ENCODE peak calls at places on chromosome 22, in nine cellular contexts. O is iris pigment epithelial cell; Z is body of pancreas; A is H4; D is left cardiac atrium; P is KBM-7; Y is NCI-H1930; T is stimulated activated CD8-positive, alpha-beta memory T cell treated with anti-CD3 and anti-CD28 coated beads, Interleukin-15, amount 100 ng/mL, for 24 hours; E is Right ventricle myocardium inferior. M is an unnamed sample.

GRCh38 chr22:44192098-44192810 is 11.5 kb downstream of the PARVG start:
- DNase-seq in O (peak), Z (no peak), Y (no peak), T (no peak), A (peak), D (no peak), E (peak), P (peak), M (peak)

GRCh38 chr22:32971252-32971651 is 86.9 kb downstream of the SYN3 start:
- DNase-seq in T (no peak), E (no peak), Y (no peak), P (no peak), Z (no peak), O (no peak), D (no peak), A (no peak), M (no peak)

GRCh38 chr22:49907807-49908206 is 10.4 kb downstream of the ALG12 start:
- DNase-seq in A (no peak), T (no peak), O (no peak), Y (no peak), P (no peak), Z (no peak), D (no peak), E (no peak), M (no peak)

GRCh38 chr22:44126807-44127206 is 53.9 kb upstream of the PARVG start:
- DNase-seq in A (no peak), Y (no peak), Z (no peak), T (no peak), P (no peak), O (no peak), D (no peak), E (no peak), M (no peak)

GRCh38 chr22:22127100-22127499 is 117.5 kb upstream of the VPREB1 start:
- DNase-seq in E (no peak), T (no peak), A (no peak), O (no peak), Y (no peak), P (no peak), D (no peak), Z (no peak), M (no peak)

GRCh38 chr22:49051491-49052022 is 776.1 kb downstream of the BRD1 start:
- DNase-seq in T (no peak), A (no peak), Y (no peak), E (no peak), D (no peak), P (no peak), O (no peak), Z (no peak), M (no peak)

GRCh38 chr22:28231423-28231822 is 312.4 kb upstream of the PITPNB start:
- DNase-seq in T (no peak), E (no peak), A (no peak), Z (no peak), Y (no peak), O (peak), P (no peak), D (no peak), M (no peak)

GRCh38 chr22:36901411-36902142 is 11.9 kb upstream of the CSF2RB start:
- DNase-seq in E (no peak), P (no peak), O (no peak), Y (no peak), T (no peak), A (no peak), Z (no peak), D (no peak), M (no peak)

GRCh38 chr22:46798366-46799057 is 36.1 kb downstream of the TBC1D22A start:
- DNase-seq in Y (peak), O (peak), P (peak), T (peak), Z (peak), E (peak), A (peak), D (peak), M (peak)

GRCh38 chr22:39244496-39245129 is at the start of gene PDGFB:
- DNase-seq in T (no peak), Z (peak), A (no peak), D (peak), P (no peak), O (no peak), E (no peak), Y (no peak), M (peak)

GRCh38 chr22:50304528-50305392 is 2.7 kb downstream of the PLXNB2 start:
- DNase-seq in T (no peak), O (no peak), Y (no peak), P (peak), Z (peak), A (no peak), E (no peak), D (no peak), M (peak)

GRCh38 chr22:30304495-30305244 is 15.4 kb upstream of the CASTOR1 start:
- DNase-seq in P (no peak), T (no peak), O (no peak), D (peak), E (no peak), Z (peak), Y (no peak), A (no peak), M (no peak)

GRCh38 chr22:31347251-31348008 is 1.3 kb upstream of the PATZ1 start:
- DNase-seq in P (peak), Y (peak), T (peak), A (no peak), E (peak), O (peak), D (peak), Z (peak), M (peak)

GRCh38 chr22:17436382-17436951 is 67.2 kb downstream of the CECR2 start:
- DNase-seq in T (no peak), A (no peak), D (no peak), O (peak), P (peak), E (no peak), Z (no peak), Y (no peak), M (peak)

GRCh38 chr22:47625531-47626427 is 863.3 kb downstream of the TBC1D22A start:
- DNase-seq in O (no peak), Y (no peak), Z (no peak), P (no peak), E (no peak), A (no peak), D (no peak), T (no peak), M (no peak)

GRCh38 chr22:48566741-48567140 is 1260.9 kb downstream of the BRD1 start:
- DNase-seq in T (no peak), D (no peak), Z (no peak), P (no peak), E (no peak), O (no peak), Y (no peak), A (peak), M (no peak)

GRCh38 chr22:39556970-39557811 is 13.4 kb upstream of the CACNA1I start:
- DNase-seq in D (no peak), A (no peak), P (no peak), T (no peak), O (peak), Z (no peak), Y (no peak), E (peak), M (no peak)

GRCh38 chr22:32815943-32816342 is 14.4 kb downstream of the TIMP3 start:
- DNase-seq in E (no peak), D (peak), O (no peak), P (no peak), A (no peak), Y (no peak), T (no peak), Z (no peak), M (no peak)

GRCh38 chr22:29994027-29994715 is 86.1 kb upstream of the HORMAD2 start:
- DNase-seq in A (peak), P (no peak), T (no peak), Y (no peak), D (no peak), O (peak), Z (no peak), E (no peak), M (peak)

GRCh38 chr22:33674357-33674756 is 245.9 kb downstream of the LARGE1 start:
- DNase-seq in A (no peak), T (no peak), E (no peak), Z (no peak), O (no peak), D (no peak), P (no peak), Y (no peak), M (no peak)

GRCh38 chr22:47286590-47286989 is 524.1 kb downstream of the TBC1D22A start:
- DNase-seq in A (no peak), P (no peak), T (no peak), Z (no peak), O (no peak), E (no peak), Y (no peak), D (no peak), M (no peak)

GRCh38 chr22:44452531-44453420 is 45.3 kb downstream of the RTL6 start:
- DNase-seq in D (no peak), T (no peak), O (no peak), E (no peak), P (no peak), Z (no peak), Y (no peak), A (no peak), M (no peak)

GRCh38 chr22:37739000-37739399 is 42.2 kb downstream of the TRIOBP start:
- DNase-seq in D (peak), T (no peak), A (no peak), P (no peak), E (peak), Y (no peak), O (no peak), Z (peak), M (no peak)

GRCh38 chr22:26656896-26657851 is at the start of gene MIAT:
- DNase-seq in Z (no peak), T (no peak), P (no peak), Y (peak), E (no peak), O (peak), A (no peak), D (peak), M (no peak)

GRCh38 chr22:29325356-29325755 is 9.9 kb upstream of the RASL10A start:
- DNase-seq in P (no peak), Z (no peak), Y (no peak), O (no peak), A (no peak), E (no peak), T (no peak), D (no peak), M (no peak)

GRCh38 chr22:42317691-42318547 is 47.5 kb upstream of the TCF20 start:
- DNase-seq in Y (no peak), Z (no peak), A (no peak), E (no peak), P (no peak), O (no peak), T (no peak), D (no peak), M (no peak)

GRCh38 chr22:27476729-27477128 is 324.8 kb downstream of the MN1 start:
- DNase-seq in Y (no peak), T (no peak), D (no peak), E (no peak), Z (no peak), A (peak), P (no peak), O (peak), M (no peak)

GRCh38 chr22:32421484-32421883 is 9.4 kb upstream of the RTCB start:
- DNase-seq in O (no peak), A (no peak), Y (no peak), E (no peak), P (no peak), Z (no peak), T (no peak), D (no peak), M (no peak)

GRCh38 chr22:20957691-20958440 is 9.2 kb upstream of the AIFM3 start:
- DNase-seq in A (no peak), Z (peak), D (no peak), Y (peak), E (no peak), T (no peak), O (no peak), P (peak), M (no peak)

GRCh38 chr22:49157529-49158339 is 669.9 kb downstream of the BRD1 start:
- DNase-seq in D (no peak), E (peak), O (no peak), P (no peak), Y (no peak), Z (no peak), T (no peak), A (no peak), M (no peak)

GRCh38 chr22:18076060-18076497 is 1.7 kb upstream of the PEX26 start:
- DNase-seq in D (peak), A (peak), P (peak), T (no peak), E (no peak), Y (peak), O (peak), Z (peak), M (peak)

GRCh38 chr22:49546811-49547585 is 280.7 kb downstream of the BRD1 start:
- DNase-seq in Z (no peak), O (no peak), A (no peak), D (no peak), Y (no peak), E (no peak), P (no peak), T (no peak), M (no peak)

M was measured in Kasumi-1.